ENCODE peak calls at places on chromosomes 11 and 22, in ten cellular contexts. S is K562, X is heart left ventricle, Z is uterus, F is gastrocnemius medialis, J is body of pancreas, U is lower leg skin, N is right lobe of liver, E is tibial nerve, P is H1. K is an unnamed sample.
A peak's percentile ranks its signal among the peaks of the same experiment; 100 is the strongest.

GRCh38 chr11:123584186-123584585 is 70.2 kb downstream of the SCN3B start:
- DNase-seq in P (no peak), U (no peak), X (no peak), E (no peak), S (no peak), Z (no peak), J (no peak), N (no peak), F (no peak), K (no peak)

GRCh38 chr11:13928566-13929251 is 33.8 kb upstream of the SPON1 start:
- DNase-seq in J (peak; percentile 10), N (no peak), X (no peak), F (no peak), U (no peak), Z (no peak), S (peak; percentile 73), E (no peak), P (no peak), K (no peak)

GRCh38 chr11:20931029-20931428 is 261.6 kb downstream of the NELL1 start:
- DNase-seq in F (no peak), U (no peak), J (no peak), P (no peak), E (no peak), Z (no peak), X (no peak), N (no peak), S (no peak), K (no peak)

GRCh38 chr11:20840341-20840740 is 171.0 kb downstream of the NELL1 start:
- DNase-seq in U (no peak), Z (no peak), S (no peak), J (no peak), X (no peak), E (no peak), F (no peak), P (no peak), N (no peak), K (no peak)

GRCh38 chr11:46389450-46390330 is 1.9 kb downstream of the CHRM4 start:
- DNase-seq in X (peak; percentile 74), J (peak; percentile 68), S (peak; percentile 80), N (peak; percentile 71), E (peak; percentile 46), P (no peak), F (peak; percentile 41), U (peak; percentile 94), Z (peak; percentile 63), K (peak; percentile 75)

GRCh38 chr11:1574256-1575242 is 2.5 kb upstream of the DUSP8 start:
- DNase-seq in S (peak; percentile 65), P (no peak), Z (peak; percentile 68), J (peak; percentile 66), N (no peak), E (no peak), F (peak; percentile 61), U (no peak), X (peak; percentile 65), K (peak; percentile 43)

GRCh38 chr22:41512421-41513194 is 31.7 kb downstream of the POLR3H start:
- DNase-seq in S (peak; percentile 88), J (no peak), X (no peak), P (no peak), N (peak; percentile 81), U (no peak), E (no peak), Z (peak; percentile 63), F (peak; percentile 90), K (peak; percentile 87)

GRCh38 chr11:117676501-117676900 is 120.5 kb downstream of the DSCAML1 start:
- DNase-seq in Z (no peak), P (no peak), E (no peak), J (no peak), U (no peak), X (no peak), N (no peak), F (no peak), S (no peak), K (no peak)

GRCh38 chr11:34249439-34250073 is 108.3 kb downstream of the ABTB2 start:
- DNase-seq in E (peak; percentile 17), Z (no peak), P (no peak), F (no peak), N (no peak), U (no peak), X (no peak), S (no peak), J (no peak), K (no peak)

GRCh38 chr11:12094872-12095800 is 15.3 kb upstream of the MICAL2 start:
- DNase-seq in E (no peak), N (no peak), Z (no peak), F (no peak), J (peak; percentile 30), S (peak; percentile 87), U (peak; percentile 54), X (no peak), P (no peak), K (peak; percentile 71)
- TF ChIP-seq POLR2A in E (no peak), N (no peak), Z (no peak), F (no peak), J (no peak), S (no peak), U (no peak), X (no peak), P (no peak), K (no peak)

DNA sequence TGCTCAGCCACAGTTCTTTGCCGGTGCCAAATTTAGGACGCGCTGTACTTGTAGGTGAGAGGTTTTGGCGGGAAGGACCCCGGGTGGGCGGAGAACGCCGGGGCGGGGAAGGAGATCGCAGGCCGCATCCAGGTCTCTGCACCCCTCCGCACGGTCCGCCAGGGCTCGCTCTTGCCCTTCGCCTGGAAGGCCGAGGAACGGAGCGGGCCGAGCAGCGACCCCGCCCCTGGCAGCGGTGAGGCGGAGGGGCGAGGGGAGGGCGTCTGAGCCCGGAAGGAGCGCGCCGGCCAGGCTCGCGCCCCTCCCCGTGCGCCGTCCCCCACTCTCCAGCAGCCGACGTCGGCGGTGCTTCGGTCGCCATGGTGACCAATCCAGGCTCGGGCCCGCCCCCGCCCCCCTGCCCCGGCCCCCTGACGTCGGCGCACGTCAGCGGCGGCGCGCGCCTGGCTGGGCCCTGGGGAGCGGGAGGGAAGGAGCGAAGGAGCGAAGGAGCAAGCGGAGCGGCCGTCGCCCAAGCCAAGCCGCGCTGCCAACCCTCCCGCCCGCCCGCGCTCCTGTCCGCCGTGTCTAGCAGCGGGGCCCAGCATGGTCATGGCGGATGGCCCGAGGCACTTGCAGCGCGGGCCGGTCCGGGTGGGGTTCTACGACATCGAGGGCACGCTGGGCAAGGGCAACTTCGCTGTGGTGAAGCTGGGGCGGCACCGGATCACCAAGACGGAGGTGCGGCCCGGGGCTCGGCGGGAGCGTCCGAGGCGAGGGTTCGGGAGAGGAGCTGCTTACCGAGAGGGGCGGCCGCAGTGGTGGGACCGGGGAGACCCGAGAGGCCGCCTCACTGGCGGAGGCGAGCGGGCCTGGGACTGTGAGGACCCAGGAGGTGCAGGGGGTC is at the start of gene SIK2:
- DNase-seq in Z (peak; percentile 97), S (peak; percentile 96), F (peak; percentile 90), P (peak; percentile 92), J (peak; percentile 97), X (peak; percentile 96), E (peak; percentile 88), U (peak; percentile 99), N (peak; percentile 97), K (peak; percentile 98)
- TF ChIP-seq POLR2A in Z (no peak), S (peak; percentile 18), F (peak; percentile 72), P (no peak), J (peak; percentile 63), X (no peak), E (peak; percentile 50), U (no peak), N (peak; percentile 43), K (peak; percentile 18)

DNA sequence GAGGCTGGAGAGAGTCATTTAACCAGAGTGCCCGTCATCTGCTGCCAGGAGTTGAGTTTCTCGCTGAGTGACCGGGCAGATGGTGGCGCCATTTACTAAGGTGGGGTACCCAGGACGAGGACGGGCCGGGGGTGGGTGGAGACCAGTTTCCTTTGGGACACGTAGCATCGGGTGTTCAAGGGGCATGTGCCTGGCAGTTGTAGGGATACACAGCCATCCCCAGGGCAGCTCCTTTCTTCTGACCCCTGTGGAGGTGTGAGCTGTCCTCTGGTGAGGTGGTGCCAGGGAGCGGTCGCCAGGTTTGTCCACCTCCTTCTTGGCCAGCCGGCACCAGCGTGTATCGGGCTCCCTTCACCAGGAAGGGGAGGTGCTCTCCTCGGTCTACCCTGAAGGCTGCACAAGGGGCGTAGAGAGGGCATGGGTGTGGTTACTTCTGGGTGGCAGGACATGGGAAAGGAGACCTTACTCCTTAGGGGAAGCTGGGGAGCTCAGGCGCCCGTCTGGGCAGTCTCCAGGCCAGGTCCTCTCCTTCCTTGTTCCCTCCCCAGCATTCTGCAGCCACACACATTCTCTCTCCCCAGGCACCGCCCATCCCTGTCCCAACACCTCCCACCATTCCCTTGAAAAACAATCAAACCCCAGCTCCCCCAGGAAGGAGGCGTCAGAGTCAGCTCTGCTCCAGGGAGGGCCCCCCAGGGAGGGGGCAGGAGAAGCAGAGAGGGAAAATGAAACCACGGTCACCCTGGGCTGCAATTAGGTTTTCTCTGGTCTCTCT is 10.3 kb upstream of the MB start:
- DNase-seq in N (peak; percentile 90), F (peak; percentile 81), P (peak; percentile 63), S (peak; percentile 35), Z (peak; percentile 82), X (peak; percentile 85), U (peak; percentile 95), E (peak; percentile 84), J (peak; percentile 89), K (peak; percentile 18)
- TF ChIP-seq POLR2A in N (peak; percentile 61), F (no peak), P (no peak), S (no peak), Z (no peak), X (no peak), U (no peak), E (peak; percentile 16), J (peak; percentile 92), K (no peak)

DNA sequence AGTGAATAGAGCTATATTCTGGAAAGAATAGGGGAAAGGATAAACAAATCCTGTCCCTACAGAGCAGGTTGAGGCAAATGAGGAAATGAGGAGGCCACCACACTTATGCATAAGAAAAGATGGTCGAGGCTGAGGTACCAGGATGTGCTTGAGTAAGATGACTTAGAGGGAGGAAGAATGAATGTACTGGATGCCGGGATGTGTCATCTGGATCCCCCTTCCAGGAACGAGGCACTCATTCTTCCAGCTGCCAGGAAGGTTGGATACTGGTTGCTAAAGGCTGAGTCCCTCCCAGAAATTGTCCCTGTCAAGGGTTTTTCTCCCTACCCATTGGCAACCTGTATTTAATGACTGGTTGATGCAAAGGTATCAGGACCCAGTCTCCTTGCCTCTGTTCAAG is 31.1 kb upstream of the SYT9 start:
- DNase-seq in S (no peak), X (no peak), Z (no peak), U (no peak), P (no peak), E (no peak), F (no peak), N (no peak), J (no peak), K (no peak)
- TF ChIP-seq POLR2A in S (no peak), X (no peak), Z (no peak), U (no peak), P (no peak), E (no peak), F (no peak), N (no peak), J (no peak), K (no peak)

DNA sequence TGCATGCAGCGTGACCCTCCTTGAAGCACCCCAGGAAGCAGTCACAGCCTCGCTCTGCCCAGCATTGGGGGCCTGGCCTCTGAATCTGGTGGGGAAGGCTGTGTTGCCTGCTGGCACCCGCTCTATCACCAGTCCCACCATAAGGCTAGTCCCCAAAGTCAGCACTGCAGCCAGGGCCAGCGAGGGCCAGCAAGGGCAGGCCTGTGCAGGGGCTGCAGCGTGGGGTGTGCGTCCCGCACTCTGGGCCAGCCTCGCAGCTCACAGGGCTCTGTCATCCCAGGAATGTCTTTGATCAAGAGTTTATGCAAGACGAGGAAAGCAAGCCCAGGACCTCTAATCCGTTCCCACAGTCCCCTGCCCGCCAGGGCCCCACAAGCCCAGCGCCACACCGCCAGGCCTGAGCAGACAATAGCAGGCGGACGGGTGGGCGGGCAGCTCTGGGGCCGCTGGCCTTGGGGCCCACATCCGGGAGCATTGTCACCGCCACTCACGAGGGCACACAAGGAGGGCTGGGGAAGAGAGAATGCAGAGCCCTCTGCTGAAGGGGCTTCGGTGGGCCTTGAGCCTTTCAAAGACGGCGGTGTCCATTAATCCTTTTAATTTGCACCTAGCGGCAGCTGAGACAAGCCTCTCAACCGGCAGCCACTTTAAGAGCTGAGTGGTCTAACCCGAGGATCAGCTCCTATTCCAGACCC is 17.1 kb downstream of the LTO1 start:
- DNase-seq in F (peak; percentile 4), X (no peak), N (peak; percentile 39), J (no peak), Z (no peak), P (no peak), S (no peak), U (peak; percentile 80), E (no peak), K (no peak)
- TF ChIP-seq POLR2A in F (no peak), X (no peak), N (no peak), J (no peak), Z (no peak), P (no peak), S (no peak), U (no peak), E (no peak), K (no peak)

K was measured in erythroblast.